ENCODE peak calls at places on chromosomes 7 and 10, in six cellular contexts. One of them, this sample, is unnamed. For H3K9me3 and H3K4me1, the result is how much of the 10 kb centered on the place peaks cover.

GRCh38 chr10:120735773-120736371 is 115.3 kb upstream of the WDR11 start:
- DNase-seq in BE2C: no peak
- DNase-seq in A549: peak
- DNase-seq in uterus: no peak
- DNase-seq in prostate gland: no peak
- DNase-seq in neural progenitor cell: no peak
- DNase-seq in this sample: no peak

GRCh38 chr7:46775020-46775419 is 806.9 kb downstream of the TNS3 start:
- DNase-seq in A549: no peak
- DNase-seq in uterus: no peak
- DNase-seq in prostate gland: no peak
- DNase-seq in neural progenitor cell: no peak
- DNase-seq in BE2C: no peak
- DNase-seq in this sample: no peak

GRCh38 chr7:1844336-1844955 is 174.4 kb downstream of the ELFN1 start:
- DNase-seq in A549: no peak
- DNase-seq in neural progenitor cell: no peak
- DNase-seq in uterus: no peak
- DNase-seq in prostate gland: no peak
- DNase-seq in BE2C: peak
- DNase-seq in this sample: peak

GRCh38 chr10:36256905-36257304 is 614.8 kb upstream of the FZD8 start:
- DNase-seq in BE2C: no peak
- DNase-seq in neural progenitor cell: no peak
- DNase-seq in A549: no peak
- DNase-seq in uterus: no peak
- DNase-seq in prostate gland: no peak
- DNase-seq in this sample: no peak

GRCh38 chr7:99919814-99920618 is 686 bp upstream of the TRIM4 start:
- DNase-seq in BE2C: no peak
- DNase-seq in A549: peak
- DNase-seq in prostate gland: no peak
- DNase-seq in uterus: no peak
- DNase-seq in neural progenitor cell: no peak
- DNase-seq in this sample: no peak

GRCh38 chr10:60573342-60573741 is 183.7 kb upstream of the ANK3 start:
- DNase-seq in prostate gland: no peak
- DNase-seq in A549: no peak
- DNase-seq in BE2C: peak
- DNase-seq in neural progenitor cell: peak
- DNase-seq in uterus: no peak
- DNase-seq in this sample: no peak

GRCh38 chr7:46716926-46717325 is 795.9 kb upstream of the IGFBP3 start:
- DNase-seq in BE2C: peak
- DNase-seq in prostate gland: no peak
- DNase-seq in uterus: no peak
- DNase-seq in neural progenitor cell: no peak
- DNase-seq in A549: no peak
- DNase-seq in this sample: no peak

GRCh38 chr7:108452707-108453106 is 3.5 kb downstream of the NRCAM start:
- DNase-seq in neural progenitor cell: peak
- DNase-seq in prostate gland: no peak
- DNase-seq in uterus: no peak
- DNase-seq in BE2C: peak
- DNase-seq in A549: peak
- DNase-seq in this sample: no peak

GRCh38 chr10:68826764-68827591 is at the start of gene STOX1:
- DNase-seq in uterus: peak
- DNase-seq in neural progenitor cell: peak
- DNase-seq in BE2C: peak
- DNase-seq in prostate gland: peak
- DNase-seq in A549: peak
- DNase-seq in this sample: peak

GRCh38 chr7:112575864-112576263 is 95.1 kb downstream of the LSMEM1 start:
- DNase-seq in uterus: no peak
- DNase-seq in A549: no peak
- DNase-seq in neural progenitor cell: no peak
- DNase-seq in prostate gland: no peak
- DNase-seq in BE2C: no peak
- DNase-seq in this sample: no peak

GRCh38 chr7:155418941-155419755 is 38.8 kb upstream of the EN2 start:
- DNase-seq in prostate gland: no peak
- DNase-seq in neural progenitor cell: no peak
- DNase-seq in uterus: no peak
- DNase-seq in A549: no peak
- DNase-seq in BE2C: no peak
- DNase-seq in this sample: no peak

GRCh38 chr10:122078965-122079401 is 90.0 kb downstream of the TACC2 start:
- DNase-seq in BE2C: peak
- DNase-seq in A549: no peak
- DNase-seq in neural progenitor cell: no peak
- DNase-seq in uterus: peak
- DNase-seq in prostate gland: no peak
- DNase-seq in this sample: no peak

GRCh38 chr10:46318808-46319207 is 32.0 kb downstream of the ANTXRL start:
- DNase-seq in uterus: no peak
- DNase-seq in A549: no peak
- DNase-seq in prostate gland: no peak
- DNase-seq in BE2C: no peak
- DNase-seq in neural progenitor cell: no peak
- DNase-seq in this sample: no peak

GRCh38 chr7:106329971-106330733 is 45.4 kb upstream of the NAMPT start:
- DNase-seq in prostate gland: no peak
- DNase-seq in A549: no peak
- DNase-seq in neural progenitor cell: no peak
- DNase-seq in BE2C: no peak
- DNase-seq in uterus: peak
- DNase-seq in this sample: no peak

GRCh38 chr7:20331231-20331880 is 656 bp downstream of the ITGB8 start:
- DNase-seq in uterus: peak
- DNase-seq in BE2C: peak
- DNase-seq in prostate gland: peak
- DNase-seq in neural progenitor cell: peak
- DNase-seq in A549: peak
- DNase-seq in this sample: no peak

GRCh38 chr10:88991900-88992237 is 1.3 kb downstream of the FAS start:
- DNase-seq in BE2C: no peak
- DNase-seq in neural progenitor cell: no peak
- DNase-seq in uterus: no peak
- DNase-seq in prostate gland: no peak
- DNase-seq in A549: no peak
- DNase-seq in this sample: no peak

GRCh38 chr10:63637833-63638443 is 116.7 kb downstream of the REEP3 start:
- DNase-seq in BE2C: no peak
- DNase-seq in neural progenitor cell: no peak
- DNase-seq in A549: peak
- DNase-seq in uterus: no peak
- DNase-seq in prostate gland: peak
- DNase-seq in this sample: no peak

GRCh38 chr10:6095810-6096209 is 7.0 kb downstream of the RBM17 start:
- DNase-seq in prostate gland: no peak
- DNase-seq in BE2C: no peak
- DNase-seq in uterus: no peak
- DNase-seq in neural progenitor cell: no peak
- DNase-seq in A549: no peak
- DNase-seq in this sample: no peak

GRCh38 chr10:75007646-75008045 is 103.8 kb upstream of the SAMD8 start:
- DNase-seq in BE2C: no peak
- DNase-seq in prostate gland: no peak
- DNase-seq in A549: no peak
- DNase-seq in uterus: no peak
- DNase-seq in neural progenitor cell: no peak
- DNase-seq in this sample: no peak

GRCh38 chr10:109920011-109920410 is 3.3 kb downstream of the XPNPEP1 start:
- DNase-seq in uterus: no peak
- DNase-seq in neural progenitor cell: no peak
- DNase-seq in BE2C: no peak
- DNase-seq in prostate gland: no peak
- DNase-seq in A549: no peak
- DNase-seq in this sample: no peak

GRCh38 chr7:44258865-44259546 is 58.2 kb downstream of the YKT6 start:
- DNase-seq in prostate gland: no peak
- DNase-seq in neural progenitor cell: no peak
- DNase-seq in BE2C: no peak
- DNase-seq in A549: no peak
- DNase-seq in uterus: no peak
- DNase-seq in this sample: no peak

GRCh38 chr7:150971242-150972048 is 6.7 kb downstream of the KCNH2 start:
- DNase-seq in BE2C: peak
- DNase-seq in A549: no peak
- DNase-seq in prostate gland: no peak
- DNase-seq in neural progenitor cell: peak
- DNase-seq in uterus: peak
- DNase-seq in this sample: no peak

GRCh38 chr10:131728829-131729228 is 172.0 kb upstream of the PPP2R2D start:
- DNase-seq in prostate gland: no peak
- DNase-seq in A549: no peak
- DNase-seq in neural progenitor cell: no peak
- DNase-seq in BE2C: no peak
- DNase-seq in uterus: no peak
- DNase-seq in this sample: no peak

GRCh38 chr7:151814400-151814914 is 62.5 kb downstream of the PRKAG2 start:
- DNase-seq in neural progenitor cell: peak
- DNase-seq in BE2C: no peak
- DNase-seq in uterus: no peak
- DNase-seq in prostate gland: no peak
- DNase-seq in A549: no peak
- DNase-seq in this sample: no peak

GRCh38 chr7:50471970-50472369 is 21.8 kb upstream of the FIGNL1 start:
- DNase-seq in A549: no peak
- DNase-seq in uterus: no peak
- DNase-seq in BE2C: no peak
- DNase-seq in prostate gland: no peak
- DNase-seq in neural progenitor cell: no peak
- DNase-seq in this sample: no peak

DNA sequence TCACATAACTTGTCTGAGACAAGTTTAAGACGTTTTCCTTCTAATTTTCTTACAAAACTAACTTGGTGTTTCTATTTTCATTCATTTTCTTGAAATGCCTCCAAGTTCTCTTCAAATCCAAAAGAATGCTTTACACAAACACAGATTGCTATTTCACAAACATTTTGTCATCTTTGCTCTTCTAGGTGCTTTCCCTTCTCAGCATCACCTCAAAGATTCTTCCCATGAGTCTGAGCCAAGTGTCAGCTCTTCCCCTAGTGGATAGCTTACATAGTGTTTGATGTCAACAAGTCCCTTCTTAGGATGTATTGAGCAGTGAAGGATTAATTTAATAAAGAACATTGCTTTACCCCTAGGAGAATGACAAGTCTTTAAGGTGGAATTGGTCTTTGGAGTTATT is 38.1 kb upstream of the SEMA3A start:
- DNase-seq in A549: peak
- DNase-seq in BE2C: no peak
- DNase-seq in neural progenitor cell: peak
- DNase-seq in uterus: no peak
- DNase-seq in prostate gland: no peak
- DNase-seq in this sample: no peak
- TF ChIP-seq CTCF in A549: no peak
- TF ChIP-seq CTCF in BE2C: peak
- TF ChIP-seq CTCF in neural progenitor cell: no peak
- TF ChIP-seq CTCF in uterus: no peak
- TF ChIP-seq CTCF in prostate gland: no peak
- TF ChIP-seq CTCF in this sample: no peak

GRCh38 chr7:51629206-51629605 is 312.6 kb upstream of the COBL start:
- DNase-seq in BE2C: no peak
- DNase-seq in prostate gland: no peak
- DNase-seq in neural progenitor cell: no peak
- DNase-seq in uterus: no peak
- DNase-seq in A549: no peak
- DNase-seq in this sample: no peak
- H3K9me3 ChIP-seq in BE2C: under half
- H3K9me3 ChIP-seq in prostate gland: under half
- H3K9me3 ChIP-seq in neural progenitor cell: under half
- H3K9me3 ChIP-seq in uterus: under half
- H3K9me3 ChIP-seq in A549: under half
- H3K9me3 ChIP-seq in this sample: under half

GRCh38 chr10:31936086-31936485 is 7.5 kb upstream of the ARHGAP12 start:
- DNase-seq in BE2C: no peak
- DNase-seq in neural progenitor cell: no peak
- DNase-seq in prostate gland: no peak
- DNase-seq in A549: no peak
- DNase-seq in uterus: no peak
- DNase-seq in this sample: no peak

GRCh38 chr10:31939797-31940708 is 11.4 kb upstream of the ARHGAP12 start:
- DNase-seq in neural progenitor cell: no peak
- DNase-seq in A549: no peak
- DNase-seq in BE2C: no peak
- DNase-seq in uterus: no peak
- DNase-seq in prostate gland: no peak
- DNase-seq in this sample: no peak

GRCh38 chr10:31936933-31937332 is 8.3 kb upstream of the ARHGAP12 start:
- DNase-seq in neural progenitor cell: no peak
- DNase-seq in prostate gland: no peak
- DNase-seq in A549: peak
- DNase-seq in BE2C: no peak
- DNase-seq in uterus: no peak
- DNase-seq in this sample: no peak

GRCh38 chr10:31935678-31936077 is 7.0 kb upstream of the ARHGAP12 start:
- DNase-seq in A549: no peak
- DNase-seq in neural progenitor cell: no peak
- DNase-seq in BE2C: no peak
- DNase-seq in prostate gland: no peak
- DNase-seq in uterus: no peak
- DNase-seq in this sample: no peak

DNA sequence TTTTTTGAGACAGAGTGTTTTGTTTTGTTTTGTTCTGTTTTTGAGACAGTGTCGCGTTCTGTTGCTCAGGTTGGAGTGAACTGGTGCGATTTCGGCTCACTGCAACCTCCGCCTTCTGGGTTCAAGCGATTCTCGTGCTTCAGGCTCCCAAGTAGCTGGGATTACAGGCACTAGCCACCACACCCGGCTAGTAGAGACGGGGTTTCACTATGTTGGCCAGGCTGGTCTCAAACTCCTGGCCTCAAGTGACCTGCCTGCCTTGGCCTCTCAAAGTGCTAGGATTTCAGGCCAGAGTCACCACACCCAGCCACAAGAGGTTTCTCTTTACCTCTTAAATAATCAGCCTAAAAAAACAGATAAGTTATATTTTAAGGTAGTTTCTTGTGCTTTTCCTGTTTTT is 8.7 kb upstream of the ARHGAP12 start:
- DNase-seq in A549: peak
- DNase-seq in prostate gland: no peak
- DNase-seq in uterus: no peak
- DNase-seq in neural progenitor cell: no peak
- DNase-seq in BE2C: no peak
- DNase-seq in this sample: no peak
- H3K4me1 ChIP-seq in A549: half or more
- H3K4me1 ChIP-seq in prostate gland: under half
- H3K4me1 ChIP-seq in uterus: under half
- H3K4me1 ChIP-seq in neural progenitor cell: under half
- H3K4me1 ChIP-seq in BE2C: under half
- H3K4me1 ChIP-seq in this sample: under half

DNA sequence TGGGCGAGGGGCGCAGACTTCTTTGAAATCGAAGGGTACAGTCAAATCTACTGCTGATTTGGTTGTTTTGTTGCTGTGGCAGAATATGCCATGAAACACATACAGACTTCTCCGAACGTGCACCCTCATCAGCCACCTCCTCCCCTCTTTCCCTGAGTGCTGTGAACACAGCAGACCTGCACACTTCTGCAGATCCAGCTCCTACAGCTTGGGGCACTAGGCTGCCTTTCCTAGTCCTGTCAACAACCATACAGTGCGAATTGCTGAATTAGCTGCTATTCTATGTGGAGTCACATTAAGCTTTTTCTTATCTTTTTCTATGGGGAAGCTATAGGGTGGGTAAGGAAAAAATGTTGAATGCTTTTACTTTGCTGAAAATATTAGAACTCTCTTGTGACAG is 57.5 kb downstream of the COL17A1 start:
- DNase-seq in uterus: no peak
- DNase-seq in A549: peak
- DNase-seq in neural progenitor cell: peak
- DNase-seq in BE2C: no peak
- DNase-seq in prostate gland: no peak
- DNase-seq in this sample: no peak
- TF ChIP-seq CTCF in uterus: peak
- TF ChIP-seq CTCF in A549: peak
- TF ChIP-seq CTCF in neural progenitor cell: peak
- TF ChIP-seq CTCF in BE2C: peak
- TF ChIP-seq CTCF in prostate gland: no peak
- TF ChIP-seq CTCF in this sample: no peak